ENCODE peak calls at places on chromosomes 1 and 21, in four cellular contexts. R is K562, O is GM12878, B is WTC11. K is an unnamed sample.

GRCh38 chr1:209455133-209455532 is 128.4 kb upstream of the CAMK1G start:
- DNase-seq in R (no peak), O (no peak), B (no peak), K (no peak)

GRCh38 chr1:230825061-230825803 is 43.1 kb downstream of the C1orf198 start:
- DNase-seq in R (no peak), O (no peak), B (no peak), K (no peak)

GRCh38 chr1:187275985-187276580 is 447.3 kb downstream of the PLA2G4A start:
- DNase-seq in R (no peak), O (no peak), B (no peak), K (no peak)

GRCh38 chr1:211775208-211775607 is 55.4 kb downstream of the LPGAT1 start:
- DNase-seq in R (no peak), O (no peak), B (no peak), K (no peak)

GRCh38 chr1:21355956-21356355 is 65.7 kb upstream of the ECE1 start:
- DNase-seq in R (no peak), O (no peak), B (no peak), K (no peak)

GRCh38 chr1:228668553-228669400 is 66.5 kb upstream of the RHOU start:
- DNase-seq in R (no peak), O (no peak), B (no peak), K (no peak)

GRCh38 chr1:227709451-227709850 is 25.7 kb downstream of the JMJD4 start:
- DNase-seq in R (no peak), O (no peak), B (no peak), K (no peak)

GRCh38 chr1:222020553-222020952 is 278.7 kb upstream of the DUSP10 start:
- DNase-seq in R (no peak), O (no peak), B (no peak), K (no peak)

GRCh38 chr1:21494196-21494595 is 15.0 kb upstream of the ALPL start:
- DNase-seq in R (no peak), O (no peak), B (no peak), K (no peak)

GRCh38 chr1:26373281-26373680 is 731 bp upstream of the ZNF683 start:
- DNase-seq in R (no peak), O (no peak), B (no peak), K (no peak)

GRCh38 chr1:93007941-93008577 is 46.8 kb upstream of the DIPK1A start:
- DNase-seq in R (no peak), O (no peak), B (no peak), K (no peak)

GRCh38 chr1:89277725-89278124 is 5.1 kb upstream of the GBP5 start:
- DNase-seq in R (no peak), O (no peak), B (no peak), K (no peak)

GRCh38 chr1:116488052-116488451 is 82.8 kb downstream of the CD58 start:
- DNase-seq in R (no peak), O (no peak), B (no peak), K (no peak)

GRCh38 chr1:114668784-114669561 is 876 bp downstream of the DENND2C start:
- DNase-seq in R (no peak), O (no peak), B (no peak), K (peak)

GRCh38 chr1:3349161-3349967 is 105.1 kb upstream of the ARHGEF16 start:
- DNase-seq in R (peak), O (no peak), B (no peak), K (peak)

GRCh38 chr1:38559180-38559874 is 300.2 kb downstream of the RRAGC start:
- DNase-seq in R (no peak), O (peak), B (no peak), K (no peak)

GRCh38 chr1:207995576-207995975 is 84.7 kb upstream of the CD34 start:
- DNase-seq in R (no peak), O (no peak), B (no peak), K (no peak)

GRCh38 chr1:16921391-16922185 is at the start of gene CROCC:
- DNase-seq in R (peak), O (no peak), B (peak), K (no peak)

GRCh38 chr1:221031890-221032222 is 152.6 kb downstream of the HLX start:
- DNase-seq in R (no peak), O (no peak), B (no peak), K (no peak)

GRCh38 chr1:19811206-19811851 is 3.8 kb downstream of the RNF186 start:
- DNase-seq in R (peak), O (no peak), B (peak), K (peak)

GRCh38 chr1:70675737-70676156 is 264.7 kb downstream of the CTH start:
- DNase-seq in R (peak), O (no peak), B (peak), K (no peak)
- TF ChIP-seq NR2C2 in R (no peak), O (no peak), B (no peak), K (no peak)

DNA sequence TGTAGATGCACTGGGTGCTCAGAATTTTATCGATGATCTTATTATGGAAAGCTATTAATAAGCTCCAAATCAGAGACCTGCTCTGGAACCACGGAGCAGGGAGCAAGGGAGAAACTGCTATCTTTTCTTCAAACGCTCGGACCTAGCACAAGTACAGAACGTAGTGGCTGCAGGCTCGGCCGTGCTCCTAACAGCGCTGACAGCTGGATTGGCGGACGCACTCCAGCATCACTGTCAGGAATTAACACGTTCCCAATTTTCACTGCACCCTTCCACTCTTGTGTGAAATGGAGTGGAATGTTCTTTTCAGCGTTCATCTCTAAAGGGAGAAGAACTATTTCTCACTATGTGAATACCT is 107.0 kb downstream of the ZNF281 start:
- DNase-seq in R (no peak), O (no peak), B (peak), K (no peak)
- TF ChIP-seq NR2C2 in R (no peak), O (no peak), B (no peak), K (no peak)

DNA sequence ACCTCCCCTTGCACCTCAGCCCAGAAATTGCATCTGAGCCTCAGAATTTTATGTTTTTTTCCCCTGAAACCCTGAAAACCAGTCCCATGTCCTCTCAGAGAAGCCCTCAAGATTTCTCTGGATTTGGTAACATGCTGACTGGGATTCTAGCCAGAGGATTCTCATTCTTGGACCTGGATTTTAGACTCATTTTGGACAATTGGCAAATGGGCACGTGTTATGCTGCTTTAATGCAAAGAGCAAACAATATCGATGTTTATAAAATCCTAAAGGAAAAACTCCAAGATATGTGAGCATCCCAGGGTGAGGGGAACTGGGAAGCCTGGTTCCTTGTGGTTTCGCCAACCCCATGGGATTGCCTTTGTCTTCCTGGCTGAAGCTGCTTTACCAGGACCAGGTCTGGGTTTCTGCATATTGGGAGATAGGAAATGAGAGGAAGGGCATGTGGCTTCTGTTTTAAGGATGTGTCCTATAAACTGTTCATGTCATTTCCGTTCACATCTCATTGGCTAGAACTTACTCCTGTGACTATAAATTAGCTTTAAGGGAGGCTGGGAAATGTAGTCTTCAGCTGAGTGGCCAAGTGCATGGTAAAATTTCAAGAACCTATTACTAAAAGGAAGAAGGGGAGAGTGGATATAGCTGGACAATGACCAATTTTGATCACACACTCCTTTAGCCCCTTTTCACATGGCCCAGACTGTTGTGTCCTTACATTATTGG is 27.2 kb upstream of the BCL10 start:
- DNase-seq in R (no peak), O (no peak), B (no peak), K (no peak)
- TF ChIP-seq NR2C2 in R (peak), O (no peak), B (no peak), K (no peak)

DNA sequence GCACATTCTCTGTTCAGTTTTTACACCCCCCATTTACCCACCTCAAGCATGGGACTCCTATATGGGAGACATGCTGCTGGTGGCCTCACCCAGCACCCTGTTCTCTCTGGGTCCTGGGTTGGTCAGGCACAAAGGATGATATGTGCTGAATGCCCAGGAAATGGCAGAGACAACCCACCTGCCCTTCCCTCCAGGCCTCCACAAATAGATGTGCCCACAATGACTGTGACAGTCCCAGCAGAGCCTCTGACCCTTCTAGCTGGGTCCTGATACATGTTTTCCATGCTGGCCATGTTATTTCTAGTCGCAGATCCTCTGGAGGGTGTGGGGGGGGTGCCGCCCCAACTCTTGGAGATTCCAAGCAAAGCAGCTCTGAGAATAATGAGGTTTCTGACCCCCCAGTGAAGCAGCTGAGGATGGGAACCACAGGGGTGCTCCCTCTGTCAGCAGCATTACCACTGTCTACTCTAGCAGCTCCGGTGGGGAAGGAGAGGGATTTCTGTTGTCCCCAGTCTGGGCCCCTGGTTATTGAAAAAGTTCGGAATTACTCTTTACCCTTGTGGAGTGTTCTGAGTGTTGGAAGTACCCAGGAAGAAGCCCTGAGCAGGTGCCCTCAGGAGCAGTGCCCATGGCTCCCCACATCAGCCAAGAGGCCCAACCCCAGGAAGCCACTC is 1.2 kb upstream of the CCDC28B start:
- DNase-seq in R (no peak), O (no peak), B (no peak), K (no peak)
- TF ChIP-seq NR2C2 in R (no peak), O (no peak), B (no peak), K (no peak)

GRCh38 chr1:179059185-179059483 is 22.7 kb upstream of the TOR3A start:
- DNase-seq in R (no peak), O (no peak), B (no peak), K (no peak)
- TF ChIP-seq NR2C2 in R (peak), O (no peak), B (no peak), K (no peak)

GRCh38 chr21:45326169-45326833 is 38.6 kb upstream of the POFUT2 start:
- DNase-seq in R (no peak), O (no peak), B (no peak), K (no peak)
- TF ChIP-seq NR2C2 in R (no peak), O (no peak), B (no peak), K (no peak)

DNA sequence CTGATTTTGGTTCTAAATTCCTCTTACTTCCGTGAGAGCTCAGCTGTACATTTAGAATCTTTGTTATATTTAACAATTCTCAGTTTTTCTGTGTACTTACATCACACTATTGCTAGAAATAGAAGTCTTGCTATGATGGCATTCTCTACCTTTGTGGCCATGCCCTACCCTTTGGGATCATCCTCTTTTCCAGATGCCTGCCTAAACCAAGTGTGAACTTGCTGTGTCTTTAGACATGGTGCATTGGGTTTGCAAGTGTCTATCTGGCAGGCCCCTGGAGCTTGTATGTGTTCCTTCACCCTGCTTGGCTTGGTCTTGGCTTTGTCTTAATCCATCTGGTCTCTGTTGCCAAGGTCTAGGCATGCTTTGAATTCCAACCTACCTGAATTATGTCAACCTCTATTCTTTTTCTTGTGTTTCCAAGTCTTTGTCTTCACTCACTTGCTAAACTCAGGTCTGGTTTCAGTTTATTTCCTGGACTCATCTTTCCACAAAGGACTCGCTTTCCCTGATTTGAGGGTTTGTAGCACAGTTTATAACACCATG is 20.6 kb upstream of the APOBEC4 start:
- DNase-seq in R (no peak), O (no peak), B (no peak), K (no peak)
- TF ChIP-seq NR2C2 in R (no peak), O (no peak), B (no peak), K (no peak)

DNA sequence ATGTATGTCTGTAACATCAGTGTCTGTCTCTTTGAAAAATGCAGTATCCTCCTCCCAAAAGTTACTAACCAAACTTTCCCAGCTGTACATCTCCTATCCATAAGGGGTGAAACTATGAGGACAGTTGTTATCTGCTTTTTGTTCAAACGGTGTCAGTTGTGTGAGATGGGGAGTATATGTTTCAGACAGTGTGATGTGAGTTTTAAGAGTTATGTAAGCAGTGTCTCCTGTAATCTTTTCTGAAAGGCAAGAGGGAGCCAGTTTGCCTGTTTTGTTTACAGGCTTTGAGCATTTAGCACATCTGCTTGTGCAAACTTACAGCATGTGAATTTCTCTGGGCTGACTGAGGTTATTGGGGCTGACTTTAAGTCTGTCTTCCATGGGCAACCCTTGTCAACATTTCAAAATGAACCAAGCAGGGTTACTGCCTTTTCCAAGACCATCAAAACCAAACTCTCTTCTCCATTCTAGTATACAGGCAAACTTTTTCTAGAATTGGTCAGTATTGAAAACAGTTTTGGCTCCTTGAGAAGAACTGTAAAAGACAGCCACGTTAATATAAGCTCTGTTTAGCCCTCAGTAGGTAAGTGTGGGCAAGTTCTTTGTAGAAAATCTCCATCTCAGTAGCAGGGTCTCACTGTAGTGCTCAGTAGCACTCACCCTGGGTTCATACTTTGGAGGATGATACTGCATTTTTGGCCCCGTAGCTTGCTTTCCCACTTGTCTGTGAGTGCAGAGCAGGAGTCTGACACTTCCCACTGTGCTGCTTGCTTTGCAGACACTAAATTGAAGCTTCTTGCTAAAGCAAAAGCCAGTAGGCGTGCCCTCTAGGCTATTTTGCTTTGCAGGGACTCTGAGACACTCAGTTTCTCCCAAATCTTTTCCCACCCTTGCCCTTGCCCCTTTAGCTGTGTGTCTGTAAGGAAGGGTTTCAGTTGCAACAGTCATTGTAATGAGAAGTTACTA is 34.5 kb upstream of the CACYBP start:
- DNase-seq in R (peak), O (no peak), B (no peak), K (no peak)
- TF ChIP-seq NR2C2 in R (no peak), O (no peak), B (no peak), K (no peak)